ENCODE peak calls at places on chromosomes 3 and 15, in eight cellular contexts. B is OCI-LY7, L is tibial artery, Q is prostate gland, D is AG04449, P is mammary epithelial cell, M is fibroblast of pulmonary artery, H is colonic mucosa. C is an unnamed sample.

GRCh38 chr3:39443530-39443929 is 23.9 kb upstream of the MOBP start:
- DNase-seq in B (no peak), L (no peak), Q (no peak), D (no peak), P (no peak), M (no peak), H (no peak), C (no peak)

GRCh38 chr15:75227663-75228280 is 26.1 kb downstream of the C15orf39 start:
- DNase-seq in B (no peak), L (no peak), Q (no peak), D (no peak), P (no peak), M (no peak), H (no peak), C (no peak)

GRCh38 chr3:184786271-184787010 is 25.5 kb upstream of the VPS8 start:
- DNase-seq in B (no peak), L (peak; percentile 72), Q (no peak), D (peak; percentile 77), P (peak; percentile 68), M (peak; percentile 84), H (no peak), C (peak; percentile 80)

GRCh38 chr15:37698679-37699078 is 235.8 kb upstream of the TMCO5A start:
- DNase-seq in B (no peak), L (no peak), Q (no peak), D (no peak), P (peak; percentile 11), M (peak; percentile 7), H (no peak), C (no peak)

GRCh38 chr3:87182023-87182422 is 45.1 kb upstream of the CHMP2B start:
- DNase-seq in B (no peak), L (no peak), Q (no peak), D (no peak), P (no peak), M (no peak), H (no peak), C (no peak)

GRCh38 chr3:126450219-126450618 is 25.5 kb downstream of the ZXDC start:
- DNase-seq in B (no peak), L (no peak), Q (no peak), D (no peak), P (no peak), M (no peak), H (no peak), C (no peak)

GRCh38 chr3:195062866-195063540 is 208.0 kb downstream of the XXYLT1 start:
- DNase-seq in B (no peak), L (no peak), Q (no peak), D (no peak), P (no peak), M (no peak), H (no peak), C (no peak)

GRCh38 chr3:168121175-168121853 is 25.6 kb upstream of the GOLIM4 start:
- DNase-seq in B (no peak), L (peak; percentile 22), Q (peak; percentile 24), D (no peak), P (no peak), M (peak; percentile 84), H (peak; percentile 45), C (no peak)

GRCh38 chr15:99345832-99346462 is 94.7 kb downstream of the LRRC28 start:
- DNase-seq in B (peak; percentile 6), L (no peak), Q (no peak), D (no peak), P (no peak), M (no peak), H (no peak), C (no peak)

GRCh38 chr15:62647195-62647865 is 395.2 kb upstream of the TPM1 start:
- DNase-seq in B (no peak), L (no peak), Q (no peak), D (no peak), P (peak; percentile 85), M (peak; percentile 47), H (peak; percentile 74), C (no peak)

GRCh38 chr3:57956119-57956832 is 51.9 kb upstream of the FLNB start:
- DNase-seq in B (no peak), L (no peak), Q (no peak), D (peak; percentile 85), P (peak; percentile 95), M (peak; percentile 90), H (no peak), C (no peak)

GRCh38 chr15:41695750-41696436 is 35.7 kb downstream of the MGA start:
- DNase-seq in B (peak; percentile 81), L (no peak), Q (peak; percentile 23), D (no peak), P (peak; percentile 6), M (peak; percentile 61), H (no peak), C (no peak)

GRCh38 chr15:58306591-58307312 is 125.0 kb upstream of the LIPC start:
- DNase-seq in B (no peak), L (no peak), Q (peak; percentile 50), D (no peak), P (no peak), M (peak; percentile 31), H (no peak), C (no peak)

GRCh38 chr15:69562564-69562963 is 109.9 kb downstream of the RPLP1 start:
- DNase-seq in B (no peak), L (no peak), Q (peak; percentile 73), D (no peak), P (no peak), M (no peak), H (peak; percentile 65), C (no peak)

DNA sequence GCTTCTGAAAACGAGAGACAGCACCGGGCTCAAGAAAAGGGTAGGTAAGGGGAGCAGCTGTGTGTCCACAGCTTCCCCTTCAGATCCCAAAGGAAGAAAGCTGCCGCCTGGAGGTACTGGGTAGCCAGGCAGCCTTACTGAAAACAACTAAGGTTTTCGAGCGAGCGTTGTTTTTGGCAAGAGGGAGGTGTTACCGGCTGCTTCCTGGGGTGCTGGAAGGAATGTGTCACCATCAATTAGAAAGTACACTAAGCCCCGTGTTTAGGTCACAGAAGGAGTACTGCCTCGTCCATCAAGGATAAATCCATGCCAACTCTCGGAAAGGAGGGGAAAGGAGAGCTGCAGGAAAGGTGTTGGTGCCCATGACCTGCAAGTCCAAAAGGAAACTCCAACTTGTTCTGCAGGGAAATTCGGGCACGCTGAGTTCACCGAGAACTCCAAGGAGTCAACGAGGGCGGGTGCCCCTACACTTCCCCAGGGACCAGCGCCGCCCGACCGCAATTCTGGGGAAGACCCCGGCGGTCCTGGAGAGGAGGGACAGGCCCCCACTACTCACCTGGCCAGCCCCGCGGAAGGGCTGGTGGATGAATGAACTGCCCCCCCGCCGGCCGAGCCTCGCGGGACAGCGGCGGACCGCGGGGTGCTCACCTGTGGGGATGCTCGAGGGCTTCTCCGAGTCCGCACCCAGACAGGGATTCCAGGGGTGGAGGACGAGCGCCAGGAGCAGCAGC is 586 bp downstream of the PLOD2 start:
- DNase-seq in B (no peak), L (peak; percentile 75), Q (peak; percentile 74), D (no peak), P (peak; percentile 83), M (peak; percentile 85), H (peak; percentile 77), C (peak; percentile 84)
- TF ChIP-seq CTCF in B (no peak), L (peak; percentile 50), Q (peak; percentile 8), D (peak; percentile 64), P (peak; percentile 44), M (peak; percentile 74), H (peak; percentile 40), C (peak; percentile 21)

DNA sequence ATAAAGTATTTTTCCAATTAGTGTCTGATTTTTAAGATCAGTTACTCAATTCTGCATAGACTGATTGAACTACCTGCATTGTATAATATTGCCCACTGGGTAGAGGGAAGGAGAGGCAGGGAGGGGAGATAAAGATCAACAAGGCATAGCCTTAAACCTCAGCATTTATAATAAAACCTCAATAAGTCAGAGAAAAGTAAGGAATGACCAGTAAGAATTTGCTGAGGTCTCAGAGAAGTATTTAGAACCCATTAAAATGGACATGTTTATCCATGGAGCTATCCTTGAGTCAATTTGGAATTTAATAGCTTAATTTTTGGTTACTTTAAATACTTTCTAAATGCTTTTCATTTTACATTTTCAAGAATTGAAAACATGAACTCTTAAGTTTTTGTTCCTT is 62.5 kb downstream of the ARMC8 start:
- DNase-seq in B (no peak), L (no peak), Q (no peak), D (no peak), P (no peak), M (no peak), H (no peak), C (no peak)
- TF ChIP-seq CTCF in B (no peak), L (no peak), Q (no peak), D (no peak), P (no peak), M (no peak), H (no peak), C (no peak)

GRCh38 chr3:189950258-189950657 is 170.4 kb downstream of the P3H2 start:
- DNase-seq in B (no peak), L (no peak), Q (peak; percentile 68), D (no peak), P (peak; percentile 69), M (no peak), H (no peak), C (no peak)

GRCh38 chr3:189949580-189949979 is 171.1 kb downstream of the P3H2 start:
- DNase-seq in B (no peak), L (no peak), Q (no peak), D (no peak), P (no peak), M (no peak), H (no peak), C (no peak)

GRCh38 chr3:189947948-189948723 is 172.6 kb downstream of the P3H2 start:
- DNase-seq in B (peak; percentile 31), L (no peak), Q (no peak), D (no peak), P (peak; percentile 68), M (peak; percentile 54), H (peak; percentile 46), C (no peak)

GRCh38 chr3:189947068-189947467 is 173.6 kb downstream of the P3H2 start:
- DNase-seq in B (no peak), L (no peak), Q (no peak), D (no peak), P (no peak), M (no peak), H (no peak), C (no peak)

GRCh38 chr3:189948724-189949045 is 172.0 kb downstream of the P3H2 start:
- DNase-seq in B (no peak), L (no peak), Q (no peak), D (no peak), P (no peak), M (no peak), H (no peak), C (no peak)
- TF ChIP-seq CTCF in B (no peak), L (no peak), Q (no peak), D (no peak), P (no peak), M (no peak), H (no peak), C (no peak)

GRCh38 chr3:2096196-2096595 is 2.5 kb upstream of the CNTN4 start:
- DNase-seq in B (no peak), L (no peak), Q (no peak), D (no peak), P (no peak), M (no peak), H (no peak), C (no peak)

GRCh38 chr3:2099779-2100191 is 1.1 kb downstream of the CNTN4 start:
- DNase-seq in B (no peak), L (no peak), Q (no peak), D (no peak), P (no peak), M (no peak), H (peak; percentile 29), C (no peak)

GRCh38 chr3:2097641-2098191 is 950 bp upstream of the CNTN4 start:
- DNase-seq in B (no peak), L (no peak), Q (no peak), D (no peak), P (no peak), M (no peak), H (peak; percentile 57), C (no peak)

GRCh38 chr3:2099028-2099671 is 484 bp downstream of the CNTN4 start:
- DNase-seq in B (no peak), L (peak; percentile 25), Q (no peak), D (no peak), P (no peak), M (no peak), H (peak; percentile 42), C (no peak)

GRCh38 chr3:2098398-2099027 is at the start of gene CNTN4:
- DNase-seq in B (no peak), L (peak; percentile 71), Q (peak; percentile 42), D (no peak), P (no peak), M (no peak), H (peak; percentile 81), C (peak; percentile 84)
- TF ChIP-seq CTCF in B (no peak), L (peak; percentile 50), Q (no peak), D (no peak), P (no peak), M (no peak), H (no peak), C (peak; percentile 24)